ENCODE peak calls at places on chromosomes 6 and 20, in five cellular contexts. G, S, W, V and K are unnamed samples.
A peak's percentile ranks its signal among the peaks of the same experiment; 100 is the strongest.

GRCh38 chr20:45052698-45053440 is 48.1 kb downstream of the KCNS1 start:
- DNase-seq in G (peak; percentile 90), S (no peak), W (no peak), V (no peak), K (no peak)

GRCh38 chr6:30500421-30501069 is 11.2 kb downstream of the HLA-E start:
- DNase-seq in G (peak; percentile 49), S (no peak), W (no peak), V (no peak), K (no peak)

GRCh38 chr20:38406476-38406875 is 28.7 kb downstream of the SNHG17 start:
- DNase-seq in G (no peak), S (no peak), W (no peak), V (no peak), K (no peak)

GRCh38 chr6:1946583-1946982 is 298.8 kb downstream of the GMDS start:
- DNase-seq in G (no peak), S (no peak), W (no peak), V (no peak), K (no peak)

GRCh38 chr6:112640895-112641294 is 293.8 kb downstream of the RFPL4B start:
- DNase-seq in G (no peak), S (no peak), W (no peak), V (no peak), K (no peak)

GRCh38 chr6:40550096-40550731 is 37.0 kb downstream of the LRFN2 start:
- DNase-seq in G (peak; percentile 67), S (peak; percentile 32), W (peak; percentile 65), V (peak; percentile 26), K (no peak)

GRCh38 chr6:24125980-24126379 is at the start of gene NRSN1:
- DNase-seq in G (no peak), S (no peak), W (peak; percentile 33), V (peak; percentile 2), K (no peak)

GRCh38 chr6:14638932-14639875 is 521.6 kb downstream of the CD83 start:
- DNase-seq in G (peak; percentile 53), S (no peak), W (peak; percentile 36), V (no peak), K (no peak)

GRCh38 chr6:3516094-3516493 is 59.2 kb upstream of the SLC22A23 start:
- DNase-seq in G (no peak), S (no peak), W (no peak), V (no peak), K (no peak)

GRCh38 chr6:35021014-35021413 is 120.1 kb downstream of the TCP11 start:
- DNase-seq in G (no peak), S (no peak), W (no peak), V (no peak), K (no peak)

GRCh38 chr20:23160536-23161243 is 74.6 kb upstream of the CD93 start:
- DNase-seq in G (peak; percentile 62), S (peak; percentile 9), W (peak; percentile 17), V (no peak), K (peak; percentile 62)

GRCh38 chr6:128725271-128726233 is 157.4 kb upstream of the LAMA2 start:
- DNase-seq in G (peak; percentile 70), S (peak; percentile 62), W (no peak), V (no peak), K (no peak)

GRCh38 chr6:46921731-46922130 is at the start of gene ADGRF5:
- DNase-seq in G (no peak), S (no peak), W (no peak), V (no peak), K (no peak)

GRCh38 chr6:30544666-30545272 is 11.5 kb downstream of the GNL1 start:
- DNase-seq in G (peak; percentile 78), S (no peak), W (no peak), V (no peak), K (peak; percentile 49)

GRCh38 chr6:39076086-39076992 is 27.8 kb downstream of the GLP1R start:
- DNase-seq in G (no peak), S (no peak), W (no peak), V (no peak), K (no peak)

GRCh38 chr6:27592107-27592480 is 119.2 kb upstream of the ZNF184 start:
- DNase-seq in G (peak; percentile 19), S (no peak), W (no peak), V (no peak), K (no peak)

GRCh38 chr6:10759884-10760329 is 12.3 kb downstream of the TMEM14B start:
- DNase-seq in G (peak; percentile 25), S (no peak), W (no peak), V (no peak), K (no peak)

GRCh38 chr6:1388927-1389790 is at the start of gene FOXF2:
- DNase-seq in G (peak; percentile 25), S (no peak), W (no peak), V (no peak), K (no peak)

GRCh38 chr6:34810936-34811632 is 19.2 kb downstream of the BLTP3A start:
- DNase-seq in G (no peak), S (no peak), W (peak; percentile 22), V (peak; percentile 35), K (no peak)

GRCh38 chr6:24867104-24867703 is 68.5 kb upstream of the ARMH2 start:
- DNase-seq in G (no peak), S (no peak), W (no peak), V (no peak), K (no peak)

GRCh38 chr6:102407886-102408741 is 1014.6 kb downstream of the GRIK2 start:
- DNase-seq in G (no peak), S (no peak), W (no peak), V (no peak), K (no peak)

GRCh38 chr20:50363027-50363426 is 147.2 kb upstream of the PTPN1 start:
- DNase-seq in G (no peak), S (no peak), W (no peak), V (no peak), K (no peak)

GRCh38 chr6:41064841-41065240 is 7.3 kb downstream of the OARD1 start:
- DNase-seq in G (no peak), S (no peak), W (peak; percentile 54), V (peak; percentile 64), K (no peak)

GRCh38 chr6:148840256-148840655 is 93.4 kb downstream of the UST start:
- DNase-seq in G (no peak), S (no peak), W (no peak), V (no peak), K (no peak)

GRCh38 chr20:46011631-46012482 is 3.1 kb downstream of the MMP9 start:
- DNase-seq in G (peak; percentile 50), S (no peak), W (peak; percentile 64), V (no peak), K (no peak)

GRCh38 chr6:73207221-73207837 is 18.0 kb downstream of the KHDC1L start:
- DNase-seq in G (no peak), S (no peak), W (no peak), V (no peak), K (no peak)

GRCh38 chr20:9185511-9185910 is 116.6 kb downstream of the PLCB4 start:
- DNase-seq in G (no peak), S (no peak), W (no peak), V (no peak), K (no peak)

GRCh38 chr20:37179671-37180524 is 550 bp upstream of the MROH8 start:
- DNase-seq in G (peak; percentile 25), S (no peak), W (no peak), V (no peak), K (no peak)

GRCh38 chr20:37178839-37179670 is at the start of the genes MROH8 and RPN2:
- DNase-seq in G (peak; percentile 99), S (peak; percentile 97), W (peak; percentile 98), V (peak; percentile 98), K (peak; percentile 96)
- TF ChIP-seq CTCF in G (no peak), S (no peak), W (no peak), V (no peak), K (no peak)

GRCh38 chr6:165231581-165232276 is 77.7 kb downstream of the C6orf118 start:
- DNase-seq in G (peak; percentile 72), S (peak; percentile 9), W (no peak), V (no peak), K (no peak)
- H3K27ac ChIP-seq in G (no peak overlapping the region), S (peak overlapping the region; percentile 48), W (no peak overlapping the region), V (no peak overlapping the region), K (no peak overlapping the region)

DNA sequence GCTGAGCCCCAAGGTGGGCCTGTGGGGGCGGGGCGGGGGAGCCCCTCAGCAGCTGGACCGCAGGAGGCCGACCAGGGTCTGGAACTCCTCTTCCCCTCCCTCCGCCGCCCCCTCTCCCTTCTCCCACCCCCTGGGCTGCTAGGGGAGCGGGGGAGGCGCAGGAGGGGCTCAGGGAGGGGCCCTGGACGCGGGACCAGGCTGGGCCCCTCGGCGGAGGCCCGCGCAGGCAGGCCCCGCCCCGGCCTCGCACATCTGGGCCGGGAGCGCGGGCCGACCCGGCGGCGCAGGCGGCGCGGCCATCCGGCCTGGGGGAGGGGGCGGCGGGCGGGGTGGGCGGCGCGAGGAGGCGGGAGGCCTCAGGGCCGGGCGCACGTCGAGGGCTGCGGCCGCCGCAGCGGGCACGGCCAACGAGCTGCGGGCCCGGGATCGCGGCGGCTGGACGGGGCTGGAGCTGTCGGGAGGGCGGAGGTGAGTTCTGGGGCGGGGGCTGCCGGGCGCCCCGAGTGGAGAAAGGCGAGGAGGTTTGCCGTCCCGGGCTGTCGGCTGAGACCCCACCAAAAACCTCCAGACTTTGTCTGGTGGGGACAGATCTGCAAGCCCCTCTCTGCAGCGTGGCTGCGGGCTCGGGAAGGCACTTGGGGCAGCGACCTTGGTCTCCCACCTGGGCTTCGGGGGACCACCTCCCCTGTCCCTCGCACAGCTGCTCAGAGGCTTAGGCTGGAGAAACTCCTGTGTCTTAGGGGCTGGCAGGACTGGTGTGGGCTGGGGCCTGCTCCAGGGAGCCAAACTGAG is at the start of gene HSPA12B:
- DNase-seq in G (peak; percentile 34), S (no peak), W (no peak), V (no peak), K (no peak)
- H3K4me3 ChIP-seq in G (no peak within 1 kb of the TSS), S (peak within 1 kb of the TSS; percentile 30), W (no peak within 1 kb of the TSS), V (no peak within 1 kb of the TSS), K (no peak within 1 kb of the TSS)

GRCh38 chr6:150739711-150740349 is 125.7 kb upstream of the MTHFD1L start:
- DNase-seq in G (no peak), S (no peak), W (no peak), V (no peak), K (no peak)

GRCh38 chr6:150744522-150745260 is 120.8 kb upstream of the MTHFD1L start:
- DNase-seq in G (no peak), S (no peak), W (no peak), V (no peak), K (no peak)

GRCh38 chr6:150738092-150738625 is 127.3 kb upstream of the MTHFD1L start:
- DNase-seq in G (no peak), S (no peak), W (no peak), V (no peak), K (no peak)

GRCh38 chr6:150740453-150740852 is 125.0 kb upstream of the MTHFD1L start:
- DNase-seq in G (no peak), S (no peak), W (no peak), V (no peak), K (no peak)

DNA sequence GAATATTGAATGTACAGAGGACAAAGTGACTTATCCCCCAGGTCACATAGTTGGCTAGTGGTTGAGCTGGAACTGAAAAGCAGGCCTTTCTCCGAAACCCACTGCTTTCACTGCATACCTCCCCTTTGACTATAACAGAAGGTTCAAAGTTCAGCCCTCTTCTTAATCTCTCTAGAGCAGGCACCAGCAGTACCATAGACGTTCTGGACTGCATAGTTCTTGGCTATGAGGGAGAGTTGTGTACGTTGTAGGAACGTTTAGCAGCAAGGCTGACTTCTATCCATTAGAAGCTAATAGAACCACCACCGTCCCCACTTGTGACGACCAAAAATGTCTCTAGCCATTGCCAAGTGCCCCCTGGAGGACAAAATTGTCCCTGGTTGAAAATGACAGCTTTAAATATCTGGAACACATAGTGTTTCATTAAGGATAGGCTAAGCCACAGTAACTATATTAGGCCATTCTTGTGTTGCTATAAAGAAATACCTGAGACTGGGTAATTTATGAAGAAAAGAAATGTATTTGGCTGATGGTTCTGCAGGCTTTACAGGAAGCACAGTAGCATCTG is 123.8 kb upstream of the MTHFD1L start:
- DNase-seq in G (peak; percentile 31), S (peak; percentile 46), W (no peak), V (no peak), K (no peak)
- TF ChIP-seq CTCF in G (peak; percentile 45), S (peak; percentile 16), W (peak; percentile 10), V (peak; percentile 19), K (peak; percentile 45)